ENCODE peak calls at places on chromosomes 13 and 19, in seven cellular contexts. T is heart right ventricle, K is BE2C, A is uterus, H is BJ, U is upper lobe of right lung, G is psoas muscle. P is an unnamed sample.

GRCh38 chr19:12922959-12923358 is 3.9 kb upstream of the SYCE2 start:
- DNase-seq in T (no peak), K (no peak), A (no peak), H (no peak), U (no peak), G (no peak), P (no peak)

GRCh38 chr19:10499550-10500246 is 3.5 kb downstream of the KEAP1 start:
- DNase-seq in T (no peak), K (peak; percentile 34), A (no peak), H (no peak), U (no peak), G (no peak), P (no peak)

GRCh38 chr19:4225902-4226301 is 3.4 kb upstream of the EBI3 start:
- DNase-seq in T (no peak), K (no peak), A (no peak), H (no peak), U (no peak), G (no peak), P (no peak)

GRCh38 chr13:84430015-84430414 is 547.7 kb upstream of the SLITRK1 start:
- DNase-seq in T (no peak), K (no peak), A (no peak), H (peak; percentile 51), U (no peak), G (no peak), P (no peak)

GRCh38 chr19:54035215-54036178 is 28.2 kb downstream of the VSTM1 start:
- DNase-seq in T (no peak), K (no peak), A (no peak), H (peak; percentile 78), U (no peak), G (no peak), P (peak; percentile 45)

GRCh38 chr13:111213964-111214726 is 99.0 kb downstream of the ARHGEF7 start:
- DNase-seq in T (no peak), K (no peak), A (no peak), H (no peak), U (no peak), G (no peak), P (no peak)

GRCh38 chr13:110034031-110034430 is 247.6 kb upstream of the IRS2 start:
- DNase-seq in T (no peak), K (no peak), A (no peak), H (no peak), U (no peak), G (no peak), P (no peak)

GRCh38 chr13:22040810-22041364 is 370.0 kb downstream of the FGF9 start:
- DNase-seq in T (no peak), K (no peak), A (no peak), H (no peak), U (no peak), G (no peak), P (no peak)

GRCh38 chr13:111948811-111949210 is 118.1 kb upstream of the SOX1 start:
- DNase-seq in T (no peak), K (no peak), A (no peak), H (no peak), U (peak; percentile 29), G (no peak), P (peak; percentile 10)

GRCh38 chr13:29846475-29847256 is 3.8 kb downstream of the UBL3 start:
- DNase-seq in T (no peak), K (no peak), A (no peak), H (no peak), U (no peak), G (no peak), P (no peak)

GRCh38 chr13:28483313-28483931 is 11.5 kb downstream of the FLT1 start:
- DNase-seq in T (no peak), K (no peak), A (no peak), H (no peak), U (no peak), G (no peak), P (no peak)

GRCh38 chr19:54616840-54617560 is 13.3 kb upstream of the LILRB1 start:
- DNase-seq in T (no peak), K (no peak), A (no peak), H (no peak), U (no peak), G (no peak), P (no peak)

DNA sequence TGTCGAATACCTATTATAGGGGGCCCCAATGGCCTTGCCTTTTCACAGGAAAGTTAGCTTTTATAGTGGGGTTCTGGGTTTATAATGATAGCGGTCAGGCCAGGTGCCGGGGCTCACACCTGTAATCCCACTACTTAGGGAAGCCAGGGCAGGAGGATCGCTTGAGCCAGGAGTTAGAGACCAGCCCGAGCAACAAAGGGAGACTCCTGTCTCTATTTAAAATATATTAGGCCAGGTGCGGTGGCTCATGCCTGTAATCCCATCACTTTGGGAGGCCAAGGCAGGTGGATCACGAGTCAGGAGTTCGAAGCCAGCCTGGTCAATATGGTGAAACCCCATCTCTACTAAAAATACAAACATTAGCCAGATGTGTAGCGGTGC is 7.3 kb downstream of the RPS11 start:
- DNase-seq in T (no peak), K (no peak), A (no peak), H (no peak), U (no peak), G (no peak), P (no peak)
- H3K27me3 ChIP-seq in T (no peaks in the 10 kb centered on the region), K (no peaks in the 10 kb centered on the region), A (no peaks in the 10 kb centered on the region), H (no peaks in the 10 kb centered on the region), U (no peaks in the 10 kb centered on the region), G (no peaks in the 10 kb centered on the region), P (no peaks in the 10 kb centered on the region)

DNA sequence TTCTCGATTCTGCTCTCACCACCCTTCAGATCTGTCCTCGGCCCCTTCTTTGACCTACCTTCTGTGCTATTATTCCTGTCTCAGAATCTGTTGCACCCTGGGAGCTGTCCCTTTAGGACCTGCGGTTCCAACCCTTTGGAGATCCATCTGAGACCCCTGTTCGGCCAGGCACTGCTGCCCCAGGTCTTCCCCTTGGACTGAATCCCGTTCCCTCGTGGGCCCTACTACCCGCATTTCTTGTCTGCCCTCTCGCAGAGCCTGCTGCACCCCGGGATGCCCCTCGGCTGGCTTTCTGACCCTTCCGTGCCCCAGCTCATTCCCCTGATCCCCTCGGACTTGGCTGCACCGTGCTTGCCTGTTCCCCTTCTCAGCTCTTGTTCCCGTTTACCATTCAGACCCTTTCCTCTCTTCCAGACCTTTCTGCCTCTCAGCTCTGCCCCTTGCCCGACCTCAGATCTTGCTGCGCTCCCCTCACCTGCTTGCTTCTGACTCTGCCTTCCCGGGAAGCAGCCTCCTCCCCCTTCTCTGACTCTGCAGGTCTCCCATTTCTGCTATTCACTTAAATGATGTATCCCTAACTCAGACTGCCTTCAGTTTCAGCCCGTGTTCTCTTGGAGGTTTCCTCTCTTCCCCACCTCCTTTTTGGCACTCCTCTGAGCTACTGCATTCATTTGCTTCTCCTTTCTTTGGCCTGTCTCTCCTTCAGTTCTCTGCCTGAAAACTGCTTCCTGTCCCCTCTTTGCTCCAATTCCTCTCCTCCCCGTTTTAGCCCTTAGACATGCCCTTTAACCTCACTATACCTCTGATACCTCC is 1.1 kb downstream of the ARHGAP35 start:
- DNase-seq in T (peak; percentile 22), K (no peak), A (no peak), H (no peak), U (peak; percentile 68), G (no peak), P (peak; percentile 50)
- TF ChIP-seq CTCF in T (no peak), K (no peak), A (no peak), H (no peak), U (no peak), G (no peak), P (no peak)

DNA sequence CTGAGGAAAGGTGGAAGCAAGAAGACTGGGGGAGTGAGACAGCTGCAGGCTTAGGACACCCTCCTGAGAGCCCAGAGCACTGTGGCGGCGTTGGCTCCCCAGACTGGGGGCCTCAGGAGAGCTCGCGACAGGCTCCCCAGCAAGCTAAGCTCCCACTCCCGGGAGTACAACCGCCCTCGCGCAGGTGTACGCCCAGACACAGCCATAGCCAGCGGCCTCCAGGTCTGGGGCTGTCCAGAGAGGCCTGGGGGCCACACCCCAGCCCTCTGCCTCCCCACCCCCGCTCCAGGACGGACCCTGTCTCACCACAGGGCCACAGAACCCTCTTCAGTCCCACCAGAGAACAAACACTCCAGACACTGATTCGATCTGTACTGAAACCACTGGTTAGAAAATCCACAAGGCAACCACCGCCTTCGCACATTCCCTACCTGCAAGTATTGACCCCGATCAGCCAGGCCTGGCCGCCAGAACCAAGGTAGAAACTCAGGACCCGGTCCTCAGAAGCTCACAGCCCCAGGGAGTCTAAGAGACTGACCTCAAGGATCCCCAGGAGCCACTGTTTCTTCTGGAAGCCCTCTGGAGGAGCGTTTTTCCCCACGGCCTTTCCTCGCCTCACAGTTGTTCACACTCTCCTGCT is 16.3 kb downstream of the ZIC5 start:
- DNase-seq in T (no peak), K (no peak), A (no peak), H (no peak), U (no peak), G (no peak), P (no peak)
- H3K27me3 ChIP-seq in T (peaks cover 96% of the 10 kb centered on the region), K (peaks cover 100% of the 10 kb centered on the region), A (peaks cover 47% of the 10 kb centered on the region), H (peaks cover 64% of the 10 kb centered on the region), U (peaks cover 86% of the 10 kb centered on the region), G (peaks cover 4% of the 10 kb centered on the region), P (peaks cover 31% of the 10 kb centered on the region)

DNA sequence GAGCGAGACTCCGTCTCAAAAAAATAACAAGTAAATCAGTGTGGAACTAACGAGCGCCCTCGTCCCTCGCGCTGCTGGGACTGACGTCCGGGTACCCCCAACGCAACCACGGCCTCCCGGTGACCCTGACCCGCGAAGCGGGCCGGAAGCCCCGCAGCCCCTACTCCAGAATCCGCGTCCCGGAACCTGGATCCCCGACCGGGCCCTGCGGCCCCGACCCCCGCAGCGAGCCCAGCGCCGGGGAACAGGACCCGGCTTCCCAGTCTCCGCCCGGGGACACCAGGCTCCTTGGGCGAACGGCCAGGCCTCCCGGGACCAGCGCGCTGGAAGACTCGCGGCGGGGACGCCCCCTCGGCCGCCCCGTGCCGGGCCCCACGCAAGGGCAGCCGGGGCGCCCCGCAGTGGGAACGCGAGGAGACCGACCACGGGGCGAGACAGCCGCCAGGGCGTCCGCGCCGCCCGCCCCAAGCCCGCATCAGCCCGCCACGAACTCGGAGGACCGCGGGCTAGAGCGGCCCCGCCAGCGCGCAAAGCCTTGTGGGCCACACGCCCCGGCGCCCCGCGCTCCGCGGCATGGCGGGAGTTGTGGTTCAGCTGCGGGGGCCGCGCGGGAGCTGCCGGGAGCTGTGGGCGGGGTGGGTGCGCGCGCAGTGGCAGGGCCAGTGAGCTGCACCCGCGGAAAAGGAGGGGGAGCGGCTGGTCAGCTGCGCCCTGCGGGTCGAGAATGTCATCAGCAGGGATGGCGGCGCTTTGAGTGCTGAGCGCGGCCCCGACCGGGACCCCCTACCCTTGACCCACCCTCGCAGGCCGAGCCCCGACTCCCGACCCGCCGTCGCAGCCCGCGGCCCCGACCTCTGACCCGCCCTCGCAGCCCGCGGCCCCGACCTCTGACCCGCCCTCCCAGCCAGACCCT is 7.5 kb upstream of the MADCAM1 start:
- DNase-seq in T (peak; percentile 98), K (peak; percentile 99), A (peak; percentile 96), H (peak; percentile 59), U (peak; percentile 99), G (peak; percentile 98), P (peak; percentile 93)
- TF ChIP-seq CTCF in T (no peak), K (no peak), A (no peak), H (no peak), U (no peak), G (no peak), P (peak; percentile 39)